ENCODE peak calls at places on chromosomes 3 and 15, in six cellular contexts. H is BE2C, Y is keratinocyte, D is tibial artery, R is cardiac fibroblast, W is astrocyte. U is an unnamed sample.

GRCh38 chr3:67609709-67610108 is 44.7 kb downstream of the SUCLG2 start:
- DNase-seq in H (no peak), Y (no peak), D (no peak), R (no peak), W (no peak), U (no peak)

GRCh38 chr3:135990903-135991302 is 25.4 kb downstream of the PPP2R3A start:
- DNase-seq in H (no peak), Y (no peak), D (no peak), R (no peak), W (no peak), U (no peak)

GRCh38 chr3:9615003-9615628 is 34.2 kb upstream of the MTMR14 start:
- DNase-seq in H (no peak), Y (no peak), D (no peak), R (no peak), W (no peak), U (no peak)

GRCh38 chr15:81161215-81161673 is 27.2 kb downstream of the CFAP161 start:
- DNase-seq in H (no peak), Y (no peak), D (no peak), R (no peak), W (no peak), U (no peak)

GRCh38 chr3:187011915-187012314 is 81.6 kb downstream of the ST6GAL1 start:
- DNase-seq in H (no peak), Y (no peak), D (peak; percentile 35), R (no peak), W (no peak), U (no peak)

GRCh38 chr3:186060222-186060621 is 48.7 kb downstream of the ETV5 start:
- DNase-seq in H (no peak), Y (no peak), D (no peak), R (no peak), W (no peak), U (no peak)

GRCh38 chr3:108024146-108024836 is 66.5 kb downstream of the CD47 start:
- DNase-seq in H (no peak), Y (no peak), D (no peak), R (no peak), W (peak; percentile 47), U (no peak)

GRCh38 chr15:45734244-45734643 is 99.4 kb downstream of the SQOR start:
- DNase-seq in H (no peak), Y (no peak), D (no peak), R (no peak), W (no peak), U (no peak)

GRCh38 chr3:111577798-111578685 is 17.1 kb downstream of the ZBED2 start:
- DNase-seq in H (no peak), Y (no peak), D (no peak), R (peak; percentile 81), W (peak; percentile 76), U (peak; percentile 61)

GRCh38 chr15:62190257-62190656 is 25.2 kb upstream of the C2CD4B start:
- DNase-seq in H (no peak), Y (no peak), D (no peak), R (no peak), W (no peak), U (no peak)

GRCh38 chr3:107911337-107912000 is 179.4 kb downstream of the CD47 start:
- DNase-seq in H (no peak), Y (no peak), D (no peak), R (no peak), W (no peak), U (no peak)

GRCh38 chr3:16906679-16907078 is 21.9 kb downstream of the PLCL2 start:
- DNase-seq in H (no peak), Y (no peak), D (no peak), R (peak; percentile 33), W (peak; percentile 49), U (peak; percentile 55)

GRCh38 chr3:58418227-58418626 is 15.4 kb downstream of the PDHB start:
- DNase-seq in H (no peak), Y (no peak), D (no peak), R (no peak), W (no peak), U (no peak)

GRCh38 chr3:46440531-46441294 is 24.0 kb downstream of the LTF start:
- DNase-seq in H (no peak), Y (no peak), D (no peak), R (no peak), W (no peak), U (no peak)

GRCh38 chr15:66196565-66196964 is 57.0 kb downstream of the MEGF11 start:
- DNase-seq in H (no peak), Y (peak; percentile 33), D (no peak), R (no peak), W (peak; percentile 68), U (no peak)

DNA sequence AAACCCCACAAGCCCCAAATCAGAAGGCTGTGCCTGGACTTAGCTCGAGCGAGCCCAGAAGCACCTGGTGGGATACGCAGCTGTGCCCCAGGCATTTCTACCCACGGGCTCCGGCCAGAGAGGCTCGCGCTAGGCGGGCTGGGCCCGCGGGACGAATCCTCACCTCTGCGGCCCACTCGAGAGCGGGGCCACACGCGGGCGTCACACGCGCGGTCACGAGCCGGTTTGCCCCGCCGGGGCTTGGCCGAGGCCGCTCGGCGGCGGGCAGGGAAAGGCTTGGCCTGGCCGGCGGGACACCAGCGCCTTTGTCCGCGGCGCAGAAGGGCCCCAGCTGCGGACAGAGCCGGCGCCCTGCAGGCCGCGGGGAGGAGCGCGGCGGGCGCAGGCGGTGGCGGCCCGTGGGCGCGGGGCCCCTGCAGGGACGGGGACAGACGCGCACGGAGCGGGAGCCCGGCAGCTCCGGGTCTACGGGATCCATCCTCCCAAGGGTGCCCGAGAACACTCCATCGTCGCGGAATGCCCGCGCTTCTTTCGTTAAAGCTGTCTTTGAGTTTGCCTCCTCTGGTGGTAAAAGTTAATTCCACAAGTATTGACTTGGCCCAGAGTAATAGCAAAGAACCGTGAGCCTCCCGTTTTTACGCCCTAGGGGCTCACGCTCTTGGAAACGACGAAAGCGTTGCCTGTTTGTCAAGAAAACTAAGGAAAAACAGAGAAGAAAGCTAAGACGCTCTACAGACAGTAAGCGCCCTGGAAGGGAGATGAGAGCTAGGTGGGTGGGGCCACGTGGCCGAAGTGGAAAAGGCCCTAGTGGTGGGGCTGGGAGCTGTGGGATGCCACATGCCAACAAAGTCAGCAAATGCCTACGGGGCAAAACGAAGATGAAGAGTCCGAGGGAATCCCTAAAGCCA is 26.4 kb downstream of the TYRO3 start:
- DNase-seq in H (peak; percentile 68), Y (peak; percentile 2), D (no peak), R (peak; percentile 65), W (peak; percentile 49), U (peak; percentile 76)
- TF ChIP-seq CTCF in H (peak; percentile 59), Y (peak; percentile 34), D (peak; percentile 32), R (peak; percentile 41), W (peak; percentile 37), U (peak; percentile 32)

DNA sequence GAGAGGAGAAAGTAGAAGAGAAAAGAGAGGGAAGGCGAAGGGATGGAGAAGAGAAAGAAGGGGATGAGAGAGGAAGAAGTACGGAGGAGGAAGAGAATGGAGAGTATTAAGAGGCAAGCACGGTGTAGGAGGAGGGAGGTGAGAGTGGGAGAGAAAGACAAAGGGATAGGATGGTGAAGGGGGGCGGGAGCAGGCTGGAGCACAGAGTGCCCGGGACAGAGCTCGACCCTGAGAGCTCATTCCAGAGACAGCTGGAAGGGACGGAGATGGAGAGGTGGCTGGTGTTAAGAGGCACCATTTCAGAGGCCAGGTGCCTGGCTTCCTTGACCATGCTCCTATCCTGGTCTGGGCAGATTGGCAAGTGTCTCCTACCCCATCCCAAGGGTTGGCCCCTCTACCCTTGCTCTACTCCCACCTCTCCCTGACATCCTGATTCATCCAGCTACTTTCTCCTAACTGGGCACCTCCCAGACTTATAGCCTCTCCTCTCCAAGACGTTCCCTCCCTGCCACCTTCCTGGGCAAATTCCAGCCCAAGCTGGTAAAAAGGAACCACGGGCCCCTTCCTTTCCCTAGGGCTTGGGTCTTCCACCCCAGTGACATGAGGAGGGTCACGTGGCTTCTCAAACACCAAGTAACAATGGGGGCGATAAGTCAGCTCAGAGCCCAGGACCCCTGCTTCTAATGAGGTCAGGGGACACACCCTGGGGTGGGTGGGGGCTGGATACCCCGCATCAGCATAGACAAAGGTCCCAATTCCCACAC is 1.2 kb downstream of the CLCN2 start:
- DNase-seq in H (no peak), Y (no peak), D (no peak), R (no peak), W (no peak), U (no peak)
- H3K4me3 ChIP-seq in H (peak overlapping the region; percentile 86), Y (peak overlapping the region; percentile 59), D (peak overlapping the region; percentile 96), R (peak overlapping the region; percentile 74), W (no peak overlapping the region), U (peak overlapping the region; percentile 62)

GRCh38 chr3:193087336-193087735 is 153.7 kb upstream of the PLAAT1 start:
- DNase-seq in H (no peak), Y (no peak), D (no peak), R (no peak), W (no peak), U (no peak)

GRCh38 chr3:193080821-193081220 is 160.2 kb upstream of the PLAAT1 start:
- DNase-seq in H (no peak), Y (no peak), D (no peak), R (no peak), W (no peak), U (no peak)

GRCh38 chr3:193085655-193086054 is 155.4 kb upstream of the PLAAT1 start:
- DNase-seq in H (no peak), Y (no peak), D (no peak), R (no peak), W (no peak), U (no peak)

GRCh38 chr3:193086688-193087087 is 154.3 kb upstream of the PLAAT1 start:
- DNase-seq in H (no peak), Y (no peak), D (no peak), R (no peak), W (no peak), U (no peak)
- TF ChIP-seq CTCF in H (no peak), Y (no peak), D (no peak), R (no peak), W (no peak), U (no peak)

DNA sequence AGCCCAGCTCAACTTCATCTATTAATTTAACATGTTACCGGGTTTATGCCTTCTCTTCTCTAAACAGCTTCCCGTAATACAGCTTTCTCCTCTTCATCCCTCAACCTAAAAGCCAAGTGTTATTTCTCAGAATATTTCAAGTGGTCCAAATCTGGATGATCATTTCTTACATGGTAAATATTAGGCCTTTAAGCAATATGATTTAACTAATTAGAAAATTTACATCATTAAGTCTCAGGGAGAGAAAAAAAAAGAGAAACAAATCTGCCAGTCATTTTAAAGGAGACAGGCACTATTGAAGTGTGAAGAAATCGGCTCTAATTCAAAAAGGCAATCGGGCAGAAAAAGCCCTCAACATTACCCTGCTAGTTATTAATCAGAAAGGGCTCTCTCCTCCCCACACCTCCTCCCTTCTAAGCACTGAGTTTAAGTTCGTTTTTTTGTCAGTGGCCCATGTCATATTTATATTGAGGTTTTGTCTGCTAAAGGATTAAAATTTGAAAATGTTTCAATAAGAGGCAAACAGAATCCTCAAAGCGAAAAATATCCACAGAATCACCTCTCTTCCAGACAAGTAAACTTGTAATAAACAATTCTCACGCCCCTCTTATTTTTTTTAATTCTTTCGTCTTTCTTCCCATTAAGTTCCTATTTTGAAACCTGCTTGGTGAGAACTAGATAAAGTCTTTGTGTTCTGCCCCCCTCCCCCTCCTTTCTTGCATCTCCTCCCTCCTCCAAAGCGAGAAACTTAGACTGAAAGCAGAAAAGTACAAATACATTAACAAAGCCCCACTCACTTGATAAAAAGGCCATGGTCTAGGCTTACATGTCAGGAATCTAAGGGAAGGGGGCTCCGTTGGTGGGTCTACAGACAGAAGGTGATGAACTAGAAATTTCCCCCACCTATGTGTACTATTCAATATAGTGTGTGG is 215.7 kb downstream of the MEIS2 start:
- DNase-seq in H (no peak), Y (no peak), D (no peak), R (no peak), W (no peak), U (no peak)
- H3K4me3 ChIP-seq in H (peak overlapping the region; percentile 54), Y (no peak overlapping the region), D (no peak overlapping the region), R (no peak overlapping the region), W (no peak overlapping the region), U (no peak overlapping the region)